ENCODE peak calls at places on chromosomes 11 and 22, in four cellular contexts. H is SK-N-SH, Y is H1, U is K562. J is an unnamed sample.

GRCh38 chr11:72179049-72179803 is 12.7 kb upstream of the FOLR1 start:
- DNase-seq in Y (no peak), U (no peak), H (no peak), J (no peak)

GRCh38 chr22:49827853-49828598 is at the start of gene BRD1:
- DNase-seq in H (peak), Y (no peak), U (peak), J (no peak)

GRCh38 chr11:125201525-125202121 is 37.1 kb downstream of the PKNOX2 start:
- DNase-seq in H (no peak), Y (no peak), U (no peak), J (no peak)

GRCh38 chr11:60783911-60784310 is 1.2 kb upstream of the MS4A10 start:
- DNase-seq in U (no peak), Y (no peak), H (no peak), J (no peak)

GRCh38 chr22:31230871-31231621 is 18.9 kb downstream of the LIMK2 start:
- DNase-seq in U (peak), H (peak), Y (no peak), J (no peak)

GRCh38 chr11:65426839-65427690 is 4.5 kb downstream of the NEAT1 start:
- DNase-seq in H (no peak), U (peak), Y (no peak), J (no peak)

GRCh38 chr11:68312117-68312779 is at the start of gene LRP5:
- DNase-seq in Y (no peak), U (peak), H (peak), J (no peak)

GRCh38 chr11:44963071-44963575 is 12.4 kb upstream of the TP53I11 start:
- DNase-seq in U (no peak), H (peak), Y (no peak), J (no peak)

GRCh38 chr11:111676878-111677585 is 74.8 kb downstream of the SIK2 start:
- DNase-seq in U (no peak), H (no peak), Y (no peak), J (no peak)

GRCh38 chr22:32175751-32176644 is 16.9 kb upstream of the C22orf42 start:
- DNase-seq in H (peak), U (no peak), Y (no peak), J (no peak)

GRCh38 chr11:18749681-18750319 is 23.8 kb upstream of the IGSF22 start:
- DNase-seq in H (peak), U (no peak), Y (no peak), J (no peak)

GRCh38 chr11:133134561-133135173 is 397.6 kb downstream of the OPCML start:
- DNase-seq in Y (peak), H (peak), U (peak), J (peak)

GRCh38 chr11:1692708-1693326 is 4.2 kb upstream of the KRTAP5-6 start:
- DNase-seq in Y (no peak), H (no peak), U (no peak), J (no peak)

GRCh38 chr11:125871391-125872137 is 15.9 kb upstream of the HYLS1 start:
- DNase-seq in H (peak), Y (no peak), U (peak), J (no peak)

GRCh38 chr11:102712140-102712539 is 6.6 kb upstream of the MMP27 start:
- DNase-seq in Y (no peak), H (no peak), U (no peak), J (no peak)

GRCh38 chr11:74478877-74479276 is 11.5 kb upstream of the KCNE3 start:
- DNase-seq in Y (no peak), U (no peak), H (no peak), J (no peak)

GRCh38 chr11:36540998-36541397 is 26.8 kb upstream of the RAG1 start:
- DNase-seq in H (peak), U (peak), Y (peak), J (peak)

GRCh38 chr11:74980627-74981026 is 8.1 kb upstream of the NEU3 start:
- DNase-seq in U (no peak), H (no peak), Y (no peak), J (no peak)

GRCh38 chr11:100098560-100098959 is 588.5 kb upstream of the ARHGAP42 start:
- DNase-seq in U (no peak), H (no peak), Y (no peak), J (no peak)

GRCh38 chr11:45384711-45385241 is 98.6 kb upstream of the SYT13 start:
- DNase-seq in Y (no peak), U (no peak), H (no peak), J (no peak)

GRCh38 chr11:1780700-1781592 is 17.2 kb upstream of the CTSD start:
- DNase-seq in H (peak), U (no peak), Y (no peak), J (no peak)

GRCh38 chr11:36214976-36215687 is 74.1 kb downstream of the COMMD9 start:
- DNase-seq in H (no peak), U (no peak), Y (no peak), J (no peak)

GRCh38 chr22:46092011-46092410 is 58.3 kb upstream of the PPARA start:
- DNase-seq in H (no peak), U (no peak), Y (no peak), J (no peak)

GRCh38 chr11:63592975-63593395 is 21.2 kb downstream of the PLAAT3 start:
- DNase-seq in Y (no peak), U (peak), H (peak), J (no peak)

GRCh38 chr11:29527391-29527936 is 489.4 kb downstream of the KCNA4 start:
- DNase-seq in H (no peak), U (no peak), Y (no peak), J (no peak)

GRCh38 chr11:18770479-18771125 is 21.0 kb downstream of the PTPN5 start:
- DNase-seq in U (no peak), Y (no peak), H (no peak), J (no peak)

GRCh38 chr11:16252373-16252772 is 104.0 kb downstream of the SOX6 start:
- DNase-seq in Y (no peak), H (peak), U (peak), J (no peak)

GRCh38 chr22:46500201-46500600 is 37.2 kb downstream of the CELSR1 start:
- DNase-seq in U (no peak), Y (peak), H (no peak), J (no peak)

GRCh38 chr11:17743026-17743807 is 8.6 kb downstream of the KCNC1 start:
- DNase-seq in U (no peak), Y (no peak), H (no peak), J (no peak)

GRCh38 chr22:20239951-20240773 is 28.0 kb downstream of the RTN4R start:
- DNase-seq in Y (no peak), U (peak), H (peak), J (no peak)
- TF ChIP-seq NRF1 in Y (no peak), U (no peak), H (no peak), J (no peak)

GRCh38 chr11:69489031-69489745 is 7.7 kb downstream of the LINC01488 start:
- DNase-seq in Y (no peak), H (no peak), U (no peak), J (no peak)
- TF ChIP-seq CHD2 in Y (no peak), H (no peak), U (no peak), J (no peak)

DNA sequence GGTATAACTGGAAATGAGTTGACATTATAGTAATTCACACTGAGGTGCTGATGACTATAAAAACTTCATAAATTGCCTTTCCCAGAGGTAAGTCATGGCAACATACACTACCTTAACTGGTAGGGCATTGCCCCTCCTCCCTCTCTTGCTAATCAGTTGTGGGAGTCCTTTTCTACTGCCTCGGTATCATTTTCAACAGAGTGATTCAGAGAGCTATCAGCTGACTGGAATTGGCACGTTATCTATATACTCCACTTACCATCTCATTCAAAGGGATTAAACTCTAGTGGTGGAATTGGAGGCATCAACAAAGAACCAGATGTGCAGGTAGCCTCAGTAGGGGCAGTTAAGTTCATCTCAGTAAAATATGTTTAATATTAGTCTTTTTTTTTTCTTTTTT is 8.0 kb upstream of the NUP160 start:
- DNase-seq in H (no peak), Y (no peak), U (no peak), J (no peak)
- TF ChIP-seq NRF1 in H (no peak), Y (no peak), U (no peak), J (no peak)

DNA sequence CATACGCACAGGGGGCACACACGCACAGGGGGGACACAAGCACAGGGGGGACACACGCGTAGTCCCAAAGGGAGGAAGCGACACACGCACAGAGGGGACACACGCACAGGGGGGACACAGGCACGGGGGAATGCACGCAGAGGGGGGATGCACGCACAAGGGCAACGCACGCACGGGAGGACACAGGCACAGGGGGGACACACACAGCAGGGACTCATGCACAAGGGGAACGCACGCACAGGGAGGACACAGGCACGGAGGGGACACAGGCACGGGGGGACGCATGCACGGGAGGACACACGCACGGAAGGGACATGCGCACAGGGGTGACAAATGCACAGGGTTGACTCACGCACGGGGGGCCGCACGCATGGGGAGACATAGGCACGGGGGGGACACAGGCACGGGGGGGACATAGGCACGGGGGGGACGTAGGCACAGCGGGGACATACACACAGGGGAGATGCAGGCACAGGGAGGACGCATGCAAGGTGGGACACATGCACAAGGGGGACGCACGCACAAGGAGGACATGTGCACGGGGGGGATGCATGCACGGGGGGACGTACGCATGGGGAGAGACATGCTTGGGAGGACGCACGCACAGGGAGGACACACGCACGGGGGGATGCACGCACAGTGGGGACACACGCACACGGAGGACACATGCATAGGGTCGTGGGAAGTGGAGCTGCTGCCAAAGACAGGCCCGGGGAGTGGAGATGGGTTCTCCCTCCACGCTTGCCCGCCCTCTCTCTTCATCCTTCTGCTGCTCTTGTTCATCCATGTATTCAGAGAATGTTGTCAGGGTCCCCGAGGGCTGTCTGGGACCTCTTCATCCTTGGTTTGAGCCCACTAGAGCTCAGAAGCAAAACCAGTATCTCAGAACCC is 41.2 kb downstream of the WNT11 start:
- DNase-seq in Y (no peak), U (no peak), H (no peak), J (no peak)
- TF ChIP-seq CHD2 in Y (no peak), U (no peak), H (no peak), J (no peak)

DNA sequence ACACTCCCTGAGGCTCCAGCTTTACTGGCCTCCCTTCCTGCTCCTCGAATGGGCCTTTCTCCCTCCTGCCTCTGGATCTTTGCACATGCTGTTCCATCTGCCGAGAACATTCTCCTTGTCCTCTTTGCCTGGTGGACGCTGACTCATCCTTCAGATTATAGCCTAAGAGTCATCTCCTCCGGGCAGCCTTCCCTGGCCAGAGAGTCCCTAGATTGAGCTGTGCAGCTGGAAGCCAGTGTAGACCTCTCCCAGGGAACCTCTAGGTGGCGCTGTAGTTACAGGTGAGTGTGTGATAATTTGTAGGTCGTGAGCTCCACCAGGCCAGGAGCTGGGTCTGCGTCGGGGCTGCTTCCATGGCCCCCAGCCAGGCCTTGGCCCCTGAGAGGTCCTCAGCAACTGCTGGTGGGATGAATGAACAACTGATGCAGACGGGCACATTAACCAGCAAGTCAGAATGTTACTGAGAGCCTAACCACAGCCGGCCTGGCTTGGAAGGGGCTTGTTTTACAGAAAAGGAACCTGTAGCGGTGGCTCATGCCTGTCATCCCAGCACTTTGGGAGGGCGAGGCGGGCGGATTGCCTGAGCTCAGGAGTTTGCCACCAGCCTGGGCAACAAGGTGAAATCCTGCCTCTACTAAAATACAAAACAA is 8.7 kb downstream of the PNPLA5 start:
- DNase-seq in U (peak), H (peak), Y (peak), J (no peak)
- TF ChIP-seq NRF1 in U (no peak), H (no peak), Y (no peak), J (no peak)

DNA sequence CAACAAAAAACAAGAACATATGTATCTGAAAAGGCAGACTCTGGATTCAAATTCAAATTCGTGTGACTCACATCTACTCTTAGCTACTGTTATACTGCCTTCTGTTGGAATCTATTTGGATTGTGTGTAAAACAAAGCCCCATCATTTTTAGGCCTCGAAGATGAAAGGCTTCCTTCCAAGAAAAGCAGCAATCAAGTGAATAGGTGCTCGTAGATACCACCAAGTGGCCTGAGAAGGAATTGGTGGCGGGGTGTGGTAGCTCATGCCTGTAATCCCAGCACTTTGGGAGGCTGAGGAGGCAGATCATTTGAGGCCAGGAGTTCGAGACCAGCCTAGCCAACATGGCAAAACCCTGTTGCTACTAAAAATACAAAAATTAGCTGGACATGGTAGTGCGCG is 4.2 kb downstream of the GRAMD1B start:
- DNase-seq in Y (no peak), H (peak), U (peak), J (no peak)
- TF ChIP-seq CHD2 in Y (no peak), H (no peak), U (no peak), J (no peak)

DNA sequence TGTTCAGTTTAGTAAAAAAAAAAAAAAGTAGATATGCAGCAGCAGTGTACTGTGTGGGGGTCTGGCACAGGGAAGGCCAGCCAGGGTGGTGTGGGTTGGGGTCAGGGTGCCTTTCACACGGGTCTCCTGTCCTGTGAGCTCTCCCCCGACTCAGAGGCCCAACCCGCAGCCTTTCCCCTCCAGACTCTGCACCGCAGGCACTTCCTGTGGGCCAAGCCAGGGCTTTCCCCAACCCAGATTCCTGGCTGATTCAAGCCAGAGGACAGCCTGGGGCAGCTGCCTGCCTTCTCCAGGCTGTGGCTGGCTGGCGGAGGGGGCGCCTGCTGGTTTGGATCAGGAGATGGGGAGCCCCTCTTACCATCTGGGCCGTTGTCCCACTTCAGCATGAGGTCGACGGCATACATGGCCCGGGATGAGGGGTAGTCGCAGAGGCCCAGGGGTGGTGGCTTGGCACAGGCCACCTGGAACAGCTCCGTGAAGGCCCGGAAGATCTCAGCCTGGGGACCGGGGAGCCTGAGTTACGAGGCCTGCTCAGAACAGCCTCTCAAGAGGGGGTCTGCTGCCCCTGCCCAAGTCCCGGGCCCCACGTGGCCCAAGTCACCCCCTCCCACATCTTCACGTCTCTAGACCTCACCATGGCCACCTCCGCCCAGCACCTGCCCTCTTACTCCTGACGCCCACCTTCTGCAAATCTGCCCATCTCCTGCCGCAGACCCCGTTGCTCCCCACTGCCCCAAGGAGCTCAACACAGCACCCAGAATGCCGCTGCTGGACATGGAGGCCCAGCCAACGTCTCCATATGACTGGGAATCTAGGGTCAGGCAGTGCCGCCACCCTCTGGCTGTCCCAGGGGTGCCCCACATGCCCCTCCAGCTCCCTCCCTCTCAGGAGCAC is 17.3 kb downstream of the TSPO start:
- DNase-seq in U (no peak), Y (no peak), H (no peak), J (no peak)
- TF ChIP-seq NRF1 in U (no peak), Y (no peak), H (no peak), J (no peak)

DNA sequence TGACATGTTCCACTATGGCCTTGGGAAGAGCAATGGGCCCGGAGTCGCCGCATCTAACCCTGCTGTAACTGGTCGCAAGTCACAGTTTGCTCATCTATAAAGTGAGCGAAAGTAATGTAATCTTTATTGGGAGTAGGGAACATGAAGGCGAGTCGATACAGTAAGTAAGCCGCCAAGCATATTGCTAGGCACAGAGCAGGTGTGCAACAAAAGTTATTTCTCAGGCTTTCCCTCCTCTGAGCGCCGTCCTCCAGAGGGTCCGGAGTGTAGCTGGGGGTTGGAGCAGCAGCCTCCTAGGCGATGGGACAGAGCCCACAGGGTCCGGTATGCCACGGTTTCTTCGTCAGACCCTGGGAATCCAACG is 343 bp upstream of the SPON1 start:
- DNase-seq in H (no peak), U (no peak), Y (no peak), J (no peak)
- TF ChIP-seq CHD2 in H (no peak), U (no peak), Y (no peak), J (no peak)

GRCh38 chr22:36052505-36052941 is 23.9 kb upstream of the RBFOX2 start:
- DNase-seq in Y (no peak), H (no peak), U (peak), J (no peak)
- TF ChIP-seq NRF1 in Y (no peak), H (no peak), U (no peak), J (no peak)

J was measured in GM12878.